ENCODE peak calls at places on chromosomes 2 and 18, in nine cellular contexts. C is HL-60; S is choroid plexus epithelial cell; W is AG10803; T is CD4-positive, CD25-positive, alpha-beta regulatory T cell; K is HFF-Myc; Y is SJSA1; J is fibroblast of the aortic adventitia; G is foreskin fibroblast. R is an unnamed sample.

GRCh38 chr2:86520153-86520552 is 43.1 kb downstream of the CHMP3 start:
- DNase-seq in K (no peak), T (no peak), J (no peak), G (no peak), S (no peak), W (no peak), Y (no peak), C (no peak), R (no peak)

GRCh38 chr2:198347936-198348335 is 543.5 kb downstream of the PLCL1 start:
- DNase-seq in C (no peak), Y (no peak), W (peak), J (no peak), K (no peak), T (no peak), S (no peak), G (no peak), R (no peak)

GRCh38 chr2:3606370-3607124 is 11.6 kb downstream of the COLEC11 start:
- DNase-seq in K (no peak), C (no peak), G (no peak), Y (no peak), T (no peak), W (no peak), S (no peak), J (no peak), R (no peak)

GRCh38 chr2:145411493-145411892 is 891.6 kb upstream of the ZEB2 start:
- DNase-seq in K (no peak), J (no peak), G (no peak), S (no peak), T (peak), Y (no peak), C (peak), W (no peak), R (no peak)

GRCh38 chr2:29066989-29067605 is 7.2 kb downstream of the PCARE start:
- DNase-seq in W (no peak), S (no peak), G (no peak), Y (no peak), C (no peak), J (no peak), T (no peak), K (no peak), R (no peak)

GRCh38 chr18:75218064-75218463 is 7.5 kb downstream of the TSHZ1 start:
- DNase-seq in C (no peak), K (no peak), T (no peak), G (no peak), W (no peak), J (no peak), Y (no peak), S (no peak), R (no peak)

GRCh38 chr18:25787281-25787680 is 303.1 kb downstream of the SS18 start:
- DNase-seq in K (no peak), J (no peak), W (no peak), G (no peak), Y (no peak), S (no peak), C (no peak), T (no peak), R (no peak)

GRCh38 chr2:60641866-60642788 is 88.7 kb upstream of the BCL11A start:
- DNase-seq in Y (peak), K (peak), W (peak), C (no peak), S (peak), J (peak), T (peak), G (peak), R (peak)

DNA sequence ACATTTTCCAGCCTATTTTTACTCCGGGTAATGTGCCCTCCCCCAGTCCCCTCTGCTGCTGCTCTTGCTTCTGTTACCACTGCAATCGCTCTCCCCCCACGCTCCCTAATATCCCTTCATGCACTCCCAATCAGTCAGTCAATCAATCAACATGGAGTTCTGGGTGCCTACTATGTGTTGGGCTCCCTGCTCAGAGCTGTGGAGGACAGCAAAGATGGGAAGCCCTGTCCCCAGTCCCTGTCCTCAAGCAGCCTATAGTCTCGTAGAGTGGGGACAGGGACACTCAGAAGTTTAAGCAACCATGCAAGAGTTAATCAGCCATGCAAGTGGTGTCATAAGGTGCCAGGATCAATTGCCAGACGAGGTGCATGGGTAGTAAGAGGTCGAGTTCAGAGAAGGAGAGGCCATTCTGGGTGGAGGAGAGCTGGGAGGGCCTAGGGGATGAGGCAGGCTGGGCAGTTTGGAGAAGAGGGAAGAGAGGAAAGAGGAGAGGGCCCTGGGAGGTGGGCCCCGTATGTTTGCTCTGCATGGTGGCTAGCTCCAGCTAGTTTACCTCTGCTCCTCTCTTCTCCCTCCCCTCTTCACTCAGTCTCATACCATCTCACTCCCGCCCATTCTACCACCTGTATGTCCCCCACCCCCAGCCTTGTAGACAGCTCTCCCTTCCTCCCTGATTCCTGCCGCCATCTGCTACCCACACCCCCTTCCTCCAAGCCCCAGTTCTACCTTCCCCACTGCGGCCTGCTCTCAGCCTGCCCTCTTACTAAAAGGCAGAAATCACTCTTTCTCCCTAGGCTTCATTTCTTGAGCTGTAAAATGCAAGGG is 3.9 kb downstream of the ASIC4 start:
- DNase-seq in J (no peak), W (no peak), T (no peak), Y (no peak), S (no peak), C (no peak), K (no peak), G (no peak), R (no peak)
- H3K4me3 ChIP-seq in J (no peak), W (no peak), T (no peak), Y (no peak), S (no peak), C (no peak), K (no peak), G (no peak), R (no peak)

GRCh38 chr2:169512525-169512924 is 3.0 kb downstream of the KLHL41 start:
- DNase-seq in K (no peak), C (no peak), T (no peak), J (no peak), Y (peak), S (peak), W (no peak), G (peak), R (no peak)
- H3K4me3 ChIP-seq in K (no peak), C (no peak), T (no peak), J (no peak), Y (no peak), S (no peak), W (no peak), G (no peak), R (peak)

DNA sequence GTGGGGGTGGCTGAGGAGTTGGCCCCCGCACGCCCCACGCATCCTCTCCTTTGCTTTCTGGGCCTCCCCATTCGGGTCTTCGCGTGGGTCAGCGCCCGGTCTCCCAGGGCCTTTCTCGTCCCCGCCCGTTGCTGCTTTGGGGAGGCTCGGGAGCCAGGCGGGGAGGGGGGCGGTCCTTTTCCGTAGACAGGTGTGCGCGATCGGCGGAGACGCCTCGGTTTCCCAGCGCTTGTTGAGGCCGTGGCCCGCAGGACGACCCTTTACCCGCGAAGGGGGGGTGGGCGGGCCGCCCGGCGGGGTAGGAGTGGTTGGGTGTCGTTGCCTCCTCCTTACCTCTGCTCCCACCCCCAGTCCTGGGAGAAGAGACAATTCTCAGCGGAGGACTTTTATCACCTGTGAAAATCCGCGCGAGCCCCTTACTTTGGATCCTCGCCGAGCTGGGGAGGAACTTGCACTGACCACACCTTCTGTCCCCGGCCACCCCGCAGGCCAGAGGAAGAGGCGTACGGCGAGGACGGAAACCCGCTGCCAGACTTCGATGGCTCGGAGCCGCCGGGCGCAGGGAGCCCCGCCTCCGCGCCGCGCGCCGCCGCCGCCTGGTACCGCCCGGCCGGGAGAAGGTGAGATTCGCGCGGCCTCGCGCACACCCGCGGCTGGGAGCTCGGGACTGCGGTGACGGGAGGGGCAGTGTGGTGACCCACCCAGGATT is 2.7 kb downstream of the ADCYAP1 start:
- DNase-seq in W (no peak), J (no peak), K (no peak), Y (no peak), G (no peak), S (no peak), C (no peak), T (no peak), R (no peak)
- H3K4me3 ChIP-seq in W (peak), J (peak), K (peak), Y (no peak), G (peak), S (peak), C (no peak), T (no peak), R (peak)

GRCh38 chr2:131756141-131756907 is 228.6 kb downstream of the CCDC74A start:
- DNase-seq in Y (no peak), C (no peak), K (no peak), W (no peak), T (no peak), G (no peak), J (no peak), S (no peak), R (no peak)

GRCh38 chr2:131753640-131754561 is 226.2 kb downstream of the CCDC74A start:
- DNase-seq in Y (no peak), S (no peak), T (no peak), W (no peak), K (no peak), J (no peak), C (no peak), G (no peak), R (no peak)

GRCh38 chr2:131754929-131755720 is 227.4 kb downstream of the CCDC74A start:
- DNase-seq in K (no peak), W (no peak), G (no peak), J (no peak), C (no peak), T (no peak), Y (no peak), S (no peak), R (no peak)
- H3K4me3 ChIP-seq in K (no peak), W (no peak), G (no peak), J (no peak), C (no peak), T (no peak), Y (no peak), S (no peak), R (no peak)

DNA sequence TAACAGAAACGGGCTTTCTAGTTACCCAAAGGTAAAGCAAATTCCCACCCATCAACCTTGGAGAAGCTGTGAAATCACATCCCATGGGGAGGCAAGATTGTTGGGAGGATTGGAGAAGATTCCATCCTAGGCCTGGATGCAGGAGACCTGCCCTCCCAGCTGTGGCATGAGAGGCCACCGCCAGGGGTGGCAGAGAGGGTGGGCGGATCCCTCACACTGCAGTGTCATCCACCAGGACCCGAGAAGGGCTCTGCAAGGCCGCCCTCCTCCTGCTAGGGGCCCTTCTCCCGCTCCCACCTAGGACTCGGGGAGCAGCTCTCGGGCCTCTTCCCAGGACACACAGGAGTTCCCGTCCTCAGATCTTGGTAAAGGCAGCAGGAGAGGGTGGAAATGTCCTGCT is 15.5 kb upstream of the ATG16L1 start:
- DNase-seq in S (no peak), W (no peak), Y (no peak), K (no peak), C (no peak), G (no peak), J (no peak), T (no peak), R (no peak)
- H3K4me3 ChIP-seq in S (no peak), W (no peak), Y (no peak), K (no peak), C (no peak), G (no peak), J (no peak), T (no peak), R (no peak)

DNA sequence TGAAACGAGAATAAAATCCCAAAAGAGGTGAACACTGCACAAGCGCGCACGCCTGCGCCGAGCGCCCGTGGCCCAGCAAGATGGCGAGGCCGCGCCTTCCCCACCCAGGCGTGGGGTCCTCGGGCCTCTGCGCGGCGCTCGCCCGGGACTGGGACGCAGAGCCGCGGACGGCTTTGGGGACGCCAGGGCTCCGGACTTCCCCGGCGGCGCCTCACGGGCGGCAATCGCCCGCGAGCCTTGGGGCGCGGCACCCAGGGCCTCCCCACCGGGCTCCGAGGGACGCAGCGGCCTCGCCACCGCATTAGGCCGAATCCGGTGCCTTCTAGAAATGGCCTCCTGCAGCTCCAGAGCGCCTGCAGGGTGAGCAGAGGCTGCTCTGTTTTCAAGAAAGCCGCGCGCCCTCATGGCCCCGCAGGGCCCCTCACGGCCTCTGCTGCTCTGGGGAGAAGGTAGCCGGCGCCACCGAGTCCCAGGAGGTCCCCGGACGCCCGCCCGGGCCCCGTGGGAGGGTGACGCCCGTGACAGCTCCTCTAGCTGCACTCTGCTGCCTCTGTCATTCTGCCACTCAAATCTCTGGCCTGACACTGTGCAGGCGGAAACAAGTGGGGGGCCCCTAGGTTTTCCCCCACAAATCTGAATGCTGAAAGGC is 35.9 kb upstream of the POMC start:
- DNase-seq in K (no peak), T (no peak), W (no peak), Y (no peak), G (no peak), C (no peak), S (peak), J (no peak), R (no peak)
- H3K4me3 ChIP-seq in K (no peak), T (no peak), W (no peak), Y (no peak), G (no peak), C (no peak), S (peak), J (no peak), R (peak)

GRCh38 chr2:126658316-126658909 is 2.5 kb downstream of the GYPC start:
- DNase-seq in T (peak), K (no peak), W (no peak), J (no peak), C (no peak), Y (no peak), S (no peak), G (no peak), R (no peak)

GRCh38 chr2:126656311-126657145 is 570 bp downstream of the GYPC start:
- DNase-seq in S (peak), G (peak), W (peak), T (peak), K (no peak), C (peak), Y (no peak), J (peak), R (no peak)

GRCh38 chr2:126655500-126656310 is at the start of gene GYPC:
- DNase-seq in J (peak), T (peak), G (peak), W (peak), C (peak), Y (no peak), K (no peak), S (peak), R (peak)

GRCh38 chr2:126657636-126658315 is 1.8 kb downstream of the GYPC start:
- DNase-seq in S (peak), G (peak), K (peak), W (peak), T (peak), C (peak), J (peak), Y (no peak), R (peak)

DNA sequence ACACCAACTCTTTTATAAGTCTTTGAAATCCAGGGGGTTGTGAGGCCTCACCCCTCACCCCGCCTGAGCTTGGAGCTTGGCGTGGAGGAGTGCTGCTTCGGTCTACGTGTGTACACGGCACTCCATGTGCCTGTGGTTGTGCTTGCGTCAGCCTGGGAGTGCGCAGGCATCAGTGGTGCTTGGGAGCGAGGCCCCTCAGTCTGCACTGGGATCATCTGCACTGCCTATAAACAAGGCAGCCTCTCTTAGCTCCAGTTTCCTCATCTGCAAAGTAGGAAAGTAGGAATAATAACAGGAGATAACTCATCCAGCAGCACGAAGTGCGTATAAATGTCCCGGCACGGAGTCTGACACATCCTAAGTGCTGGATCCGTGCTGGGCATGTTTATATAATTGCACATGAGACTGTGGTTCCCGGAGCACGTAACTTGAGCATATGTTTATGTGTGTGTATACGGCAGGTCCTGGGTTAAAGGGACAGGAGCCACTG is 1.2 kb downstream of the GYPC start:
- DNase-seq in T (peak), C (peak), K (peak), W (peak), Y (no peak), G (peak), S (peak), J (peak), R (peak)
- H3K4me3 ChIP-seq in T (peak), C (peak), K (peak), W (peak), Y (no peak), G (peak), S (peak), J (peak), R (peak)

GRCh38 chr2:37829616-37830385 is 95.3 kb upstream of the RMDN2 start:
- DNase-seq in Y (no peak), K (no peak), S (no peak), W (peak), J (no peak), G (no peak), C (no peak), T (no peak), R (no peak)
- H3K4me3 ChIP-seq in Y (no peak), K (no peak), S (no peak), W (no peak), J (no peak), G (no peak), C (no peak), T (no peak), R (no peak)

DNA sequence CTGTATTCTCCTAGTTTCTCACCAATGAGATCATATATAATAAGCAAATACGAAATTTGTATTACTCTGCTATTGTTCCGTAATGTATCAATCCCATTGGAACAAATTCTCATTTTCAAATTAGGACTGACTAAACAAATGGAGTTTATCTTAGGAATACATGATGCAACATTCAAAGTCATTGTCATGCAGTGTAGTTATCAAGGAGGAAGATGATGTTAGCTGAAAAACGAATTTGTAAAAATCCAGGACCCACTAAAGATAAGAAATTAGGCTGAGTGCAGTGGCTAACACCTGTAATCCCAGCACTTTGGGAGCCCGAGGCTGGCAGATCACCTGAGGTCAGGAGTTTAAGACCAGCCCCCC is 14.9 kb downstream of the SEPTIN2 start:
- DNase-seq in T (no peak), C (no peak), K (no peak), Y (no peak), J (no peak), W (no peak), G (no peak), S (no peak), R (no peak)
- H3K4me3 ChIP-seq in T (no peak), C (no peak), K (no peak), Y (no peak), J (no peak), W (no peak), G (no peak), S (no peak), R (no peak)

GRCh38 chr2:178449700-178450573 is 1.0 kb downstream of the PRKRA start:
- DNase-seq in S (peak), W (no peak), C (peak), K (no peak), J (peak), G (no peak), Y (peak), T (no peak), R (no peak)

GRCh38 chr2:178452870-178453269 is 1.7 kb downstream of the PJVK start:
- DNase-seq in C (no peak), J (peak), K (no peak), S (no peak), T (no peak), G (no peak), Y (no peak), W (no peak), R (no peak)

GRCh38 chr2:178450574-178451429 is at the start of the genes PJVK and PRKRA:
- DNase-seq in Y (peak), S (peak), T (peak), J (peak), W (peak), K (peak), C (peak), G (peak), R (peak)

GRCh38 chr2:178452334-178452733 is 1.2 kb downstream of the PJVK start:
- DNase-seq in Y (no peak), J (no peak), S (no peak), W (no peak), K (no peak), T (no peak), C (no peak), G (no peak), R (no peak)

DNA sequence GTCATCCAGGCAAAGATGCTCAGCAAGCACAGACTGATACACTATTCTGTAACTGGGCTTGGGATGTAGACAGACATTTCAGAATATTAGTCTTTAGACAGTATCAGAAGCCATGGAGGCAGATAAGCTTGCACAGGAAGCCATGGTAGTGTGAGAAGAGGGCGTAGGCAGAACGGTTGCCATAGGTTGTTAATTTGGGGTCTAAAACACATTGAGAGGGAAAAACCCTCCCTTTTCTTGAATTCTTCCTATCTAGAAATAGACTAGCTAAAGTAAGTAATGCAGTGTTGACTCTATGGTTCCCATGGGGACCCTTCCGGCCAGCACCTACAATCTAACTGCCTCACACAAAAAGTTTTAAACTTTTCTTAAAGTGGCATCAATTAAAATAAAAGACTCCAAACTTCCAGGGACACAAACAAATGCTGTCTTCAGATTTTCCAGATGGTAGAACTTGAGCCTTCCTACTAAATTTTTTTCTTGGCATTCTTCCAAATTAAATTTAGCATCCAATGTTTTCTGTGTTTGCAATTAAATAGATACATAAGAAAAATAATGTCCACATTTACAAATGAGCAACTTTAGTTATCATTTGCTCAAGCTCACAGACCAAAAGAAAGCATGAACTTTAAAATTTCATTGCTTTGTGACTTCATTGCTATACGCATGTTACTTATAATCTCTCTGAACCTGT is 1.9 kb downstream of the PRKRA start:
- DNase-seq in C (no peak), T (peak), J (peak), G (no peak), S (no peak), K (no peak), Y (no peak), W (no peak), R (no peak)
- H3K4me3 ChIP-seq in C (no peak), T (peak), J (no peak), G (no peak), S (no peak), K (peak), Y (no peak), W (no peak), R (peak)